ENCODE peak calls at places on chromosomes 13 and 19, in nine cellular contexts. N, G, V, Q, T, U, Z, S and M are unnamed samples.

GRCh38 chr13:110944121-110944967 is 29.5 kb upstream of the ANKRD10 start:
- DNase-seq in Q (peak), U (no peak), V (no peak), T (peak), Z (peak), S (peak), N (no peak), G (peak), M (no peak)

GRCh38 chr13:101149735-101150380 is 266.4 kb downstream of the NALCN start:
- DNase-seq in Z (peak), Q (peak), N (no peak), V (no peak), G (no peak), U (no peak), S (peak), T (peak), M (no peak)

GRCh38 chr13:90746230-90746629 is 601.3 kb upstream of the MIR17HG start:
- DNase-seq in T (no peak), U (no peak), S (no peak), G (no peak), Z (no peak), V (no peak), Q (peak), N (no peak), M (no peak)

GRCh38 chr19:38910488-38910887 is 1.5 kb downstream of the CCER2 start:
- DNase-seq in G (no peak), Z (no peak), Q (no peak), N (no peak), U (no peak), T (no peak), S (no peak), V (no peak), M (no peak)

GRCh38 chr13:76293346-76293745 is 592.9 kb downstream of the KCTD12 start:
- DNase-seq in Q (no peak), S (peak), N (no peak), V (no peak), G (peak), T (no peak), Z (no peak), U (no peak), M (no peak)

GRCh38 chr13:93505104-93505952 is 278.7 kb downstream of the GPC6 start:
- DNase-seq in V (no peak), U (no peak), N (no peak), S (no peak), T (no peak), G (no peak), Q (no peak), Z (no peak), M (no peak)

GRCh38 chr19:5358173-5358800 is 17.7 kb upstream of the PTPRS start:
- DNase-seq in U (no peak), G (no peak), Q (peak), N (no peak), V (no peak), Z (no peak), S (no peak), T (no peak), M (no peak)

GRCh38 chr19:3537101-3537437 is 1.9 kb upstream of the TEKTIP1 start:
- DNase-seq in Q (no peak), U (no peak), S (no peak), G (no peak), T (no peak), N (no peak), Z (no peak), V (no peak), M (no peak)

GRCh38 chr13:36530050-36530789 is 97.9 kb downstream of the CCNA1 start:
- DNase-seq in G (peak), S (no peak), Q (no peak), U (no peak), T (no peak), Z (no peak), V (no peak), N (no peak), M (no peak)

GRCh38 chr19:40691421-40692211 is 1.2 kb upstream of the NUMBL start:
- DNase-seq in U (no peak), V (no peak), Q (peak), S (no peak), G (no peak), Z (peak), N (no peak), T (peak), M (no peak)

GRCh38 chr19:51138549-51138979 is 3.5 kb upstream of the SIGLEC7 start:
- DNase-seq in Z (no peak), V (peak), T (peak), Q (no peak), U (no peak), S (no peak), N (no peak), G (no peak), M (no peak)

GRCh38 chr19:558770-559439 is 13.5 kb upstream of the BSG start:
- DNase-seq in S (no peak), V (no peak), G (no peak), N (no peak), U (no peak), T (no peak), Q (no peak), Z (no peak), M (no peak)

GRCh38 chr13:113897161-113897560 is 33.3 kb upstream of the GAS6 start:
- DNase-seq in S (peak), U (no peak), G (peak), V (no peak), N (no peak), Z (peak), Q (no peak), T (no peak), M (no peak)

GRCh38 chr13:101579291-101579802 is 126.9 kb downstream of the ITGBL1 start:
- DNase-seq in Q (no peak), V (no peak), S (no peak), U (no peak), N (no peak), G (peak), T (no peak), Z (no peak), M (no peak)

GRCh38 chr19:55383789-55384575 is at the start of gene TMEM238:
- DNase-seq in S (no peak), U (peak), N (peak), Z (peak), V (peak), Q (peak), G (no peak), T (peak), M (no peak)

GRCh38 chr19:10105241-10106099 is 692 bp upstream of the PPAN start:
- DNase-seq in U (no peak), V (no peak), T (no peak), G (no peak), N (no peak), Q (no peak), Z (no peak), S (no peak), M (no peak)

GRCh38 chr13:46546084-46546786 is 6.7 kb upstream of the LRCH1 start:
- DNase-seq in Z (no peak), U (no peak), V (no peak), N (no peak), G (no peak), S (no peak), Q (no peak), T (no peak), M (no peak)

GRCh38 chr13:40445557-40445990 is 220.9 kb downstream of the FOXO1 start:
- DNase-seq in U (peak), G (peak), N (no peak), Q (peak), Z (no peak), S (no peak), T (peak), V (no peak), M (no peak)

DNA sequence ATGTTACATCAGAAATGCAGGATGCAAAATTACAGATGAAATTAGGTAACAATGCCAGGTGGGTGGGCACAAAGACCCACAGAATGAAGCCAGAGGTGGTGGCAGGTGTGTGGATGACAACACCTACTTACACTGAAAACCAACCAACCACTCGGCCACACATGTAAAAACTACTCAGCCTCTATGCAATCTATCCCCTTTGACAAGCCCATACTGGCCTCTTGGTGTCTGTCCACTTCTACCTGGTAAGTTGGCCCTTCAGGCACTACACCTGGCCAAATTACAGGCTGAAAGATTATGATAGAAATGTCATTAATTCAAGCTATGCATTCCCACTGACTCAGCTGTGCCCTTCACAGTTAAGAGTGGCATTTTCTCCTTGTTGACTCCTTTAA is 50.0 kb downstream of the BRD4 start:
- DNase-seq in Q (no peak), T (no peak), Z (no peak), U (no peak), N (no peak), V (no peak), G (no peak), S (no peak), M (no peak)
- TF ChIP-seq CTCF in Q (no peak), T (no peak), Z (no peak), U (no peak), N (no peak), V (no peak), G (no peak), S (no peak), M (no peak)

DNA sequence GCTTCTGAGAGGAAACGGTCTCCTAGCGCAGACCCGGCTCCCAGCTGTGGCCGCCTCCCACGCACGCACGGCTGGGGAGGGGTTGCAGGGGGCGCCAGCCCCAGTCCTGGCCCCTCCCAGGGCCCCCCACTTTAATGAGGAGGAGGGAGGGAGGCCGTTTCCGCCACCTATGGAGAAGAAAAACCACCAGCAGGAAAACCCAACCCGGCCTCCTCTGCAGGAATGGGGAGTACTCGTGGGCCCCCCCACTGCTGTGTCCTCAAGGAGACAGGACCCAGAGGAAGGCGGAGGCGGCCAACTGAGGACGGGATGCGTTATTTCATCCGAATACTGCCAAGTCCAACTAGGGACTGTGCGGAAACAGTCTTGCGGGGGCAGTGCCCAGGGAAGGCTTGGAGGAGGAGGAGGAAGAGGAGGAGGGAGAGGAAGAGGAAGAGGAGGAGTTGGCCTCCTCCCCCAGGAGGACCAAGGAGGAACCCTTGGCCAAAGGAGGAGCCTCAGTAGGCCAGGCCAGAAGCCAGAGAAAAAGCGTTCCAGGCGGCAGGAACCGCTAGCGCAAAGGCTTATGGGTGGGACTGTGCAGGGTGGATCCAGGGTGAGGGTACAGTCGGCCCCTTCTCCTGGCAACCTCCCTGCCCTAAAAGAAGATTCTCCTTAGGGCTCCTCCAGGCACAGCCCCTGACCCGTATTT is 3.9 kb upstream of the SSBP4 start:
- DNase-seq in N (peak), V (peak), S (no peak), U (no peak), Q (no peak), G (no peak), T (peak), Z (no peak), M (no peak)
- TF ChIP-seq CTCF in N (no peak), V (no peak), S (no peak), U (no peak), Q (no peak), G (no peak), T (no peak), Z (no peak), M (no peak)

DNA sequence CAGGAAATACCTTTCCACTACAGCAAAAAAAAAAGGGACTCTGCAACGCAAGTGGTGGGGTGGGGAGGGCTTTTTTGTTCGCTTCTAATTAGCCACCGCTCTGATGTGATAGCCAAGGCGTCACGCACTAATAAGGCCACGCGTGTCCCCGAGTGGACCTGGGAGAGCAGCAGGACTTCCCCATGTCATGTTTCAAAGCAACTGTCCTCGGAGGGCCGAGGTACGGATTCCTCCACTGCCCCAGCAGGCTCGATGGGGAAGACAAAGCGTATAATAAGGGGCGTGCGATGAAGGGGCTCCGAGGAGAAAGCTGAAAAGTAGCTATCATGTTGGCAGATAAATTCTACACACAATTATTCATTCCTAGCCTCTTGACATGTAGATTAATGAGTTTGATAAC is 179.7 kb upstream of the ZNF507 start:
- DNase-seq in G (no peak), Q (no peak), T (no peak), V (no peak), U (no peak), Z (no peak), S (no peak), N (no peak), M (no peak)
- TF ChIP-seq CTCF in G (no peak), Q (no peak), T (no peak), V (no peak), U (no peak), Z (no peak), S (no peak), N (no peak), M (no peak)

GRCh38 chr13:32001769-32002168 is 29.8 kb upstream of the FRY start:
- DNase-seq in S (no peak), G (no peak), Q (no peak), T (peak), U (no peak), Z (no peak), N (no peak), V (no peak), M (no peak)

GRCh38 chr13:31997641-31998040 is 33.9 kb upstream of the FRY start:
- DNase-seq in T (no peak), V (no peak), G (no peak), Z (no peak), S (no peak), U (no peak), N (no peak), Q (no peak), M (no peak)

GRCh38 chr13:32001392-32001768 is 30.2 kb upstream of the FRY start:
- DNase-seq in Z (peak), N (no peak), U (no peak), T (peak), V (no peak), S (no peak), G (no peak), Q (peak), M (no peak)

GRCh38 chr13:31998131-31998530 is 33.4 kb upstream of the FRY start:
- DNase-seq in S (no peak), Q (peak), V (no peak), N (peak), Z (no peak), T (no peak), G (no peak), U (no peak), M (no peak)

DNA sequence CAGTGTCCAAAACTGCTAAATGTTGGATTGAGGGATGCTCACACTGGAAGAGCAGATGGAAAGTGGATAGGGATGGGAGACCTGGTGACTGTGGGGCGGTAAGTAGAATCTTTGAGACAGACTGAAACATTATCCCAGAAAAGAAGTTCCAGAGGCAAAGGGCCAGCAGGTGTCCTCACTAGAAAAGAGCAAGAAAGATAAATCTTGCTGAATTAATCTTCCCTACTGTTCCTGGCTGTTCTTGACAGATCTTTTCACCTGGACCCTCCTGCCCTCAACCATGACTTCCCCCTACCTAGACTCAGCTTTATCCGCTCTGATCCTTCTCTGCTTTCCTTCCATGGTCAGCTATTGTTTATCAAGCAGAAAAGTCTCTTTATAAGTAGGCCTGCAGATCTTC is 35.0 kb upstream of the FRY start:
- DNase-seq in S (no peak), Q (no peak), U (no peak), N (no peak), Z (no peak), T (no peak), V (no peak), G (no peak), M (no peak)
- TF ChIP-seq CTCF in S (no peak), Q (no peak), U (no peak), N (no peak), Z (no peak), T (no peak), V (no peak), G (no peak), M (no peak)

GRCh38 chr19:13152854-13153626 is 2.8 kb downstream of the IER2 start:
- DNase-seq in Z (peak), N (peak), U (peak), T (peak), S (peak), Q (peak), G (no peak), V (peak), M (peak)
- TF ChIP-seq CTCF in Z (no peak), N (no peak), U (no peak), T (no peak), S (peak), Q (no peak), G (no peak), V (no peak), M (peak)

GRCh38 chr19:13427273-13428051 is 78.8 kb downstream of the CACNA1A start:
- DNase-seq in Z (no peak), S (no peak), N (no peak), Q (no peak), T (no peak), G (no peak), U (no peak), V (no peak), M (no peak)

GRCh38 chr19:13436352-13436751 is 69.9 kb downstream of the CACNA1A start:
- DNase-seq in V (no peak), S (no peak), Z (no peak), G (no peak), T (no peak), N (no peak), Q (no peak), U (no peak), M (no peak)

GRCh38 chr19:13429563-13429962 is 76.7 kb downstream of the CACNA1A start:
- DNase-seq in N (no peak), G (no peak), Z (no peak), Q (no peak), T (no peak), V (no peak), U (no peak), S (no peak), M (no peak)

GRCh38 chr19:13428352-13428751 is 77.9 kb downstream of the CACNA1A start:
- DNase-seq in T (peak), U (no peak), S (peak), G (no peak), V (no peak), N (no peak), Z (no peak), Q (peak), M (peak)

GRCh38 chr19:13430790-13431582 is 75.3 kb downstream of the CACNA1A start:
- DNase-seq in T (peak), N (peak), Q (peak), V (no peak), S (peak), G (no peak), Z (peak), U (peak), M (peak)
- TF ChIP-seq CTCF in T (peak), N (peak), Q (peak), V (no peak), S (peak), G (peak), Z (peak), U (no peak), M (peak)

GRCh38 chr13:43026262-43026661 is 2.9 kb downstream of the DNAJC15 start:
- DNase-seq in V (no peak), Z (no peak), U (no peak), S (no peak), T (peak), G (no peak), N (no peak), Q (no peak), M (no peak)

GRCh38 chr13:43021926-43022670 is 1.3 kb upstream of the DNAJC15 start:
- DNase-seq in N (no peak), U (no peak), V (no peak), Z (no peak), Q (no peak), G (no peak), S (no peak), T (no peak), M (no peak)

GRCh38 chr13:43019811-43020210 is 3.6 kb upstream of the DNAJC15 start:
- DNase-seq in G (no peak), V (no peak), Q (no peak), Z (no peak), U (no peak), S (no peak), N (no peak), T (no peak), M (no peak)

GRCh38 chr13:43020794-43021193 is 2.6 kb upstream of the DNAJC15 start:
- DNase-seq in N (no peak), Q (no peak), G (no peak), U (no peak), S (no peak), V (no peak), T (no peak), Z (no peak), M (no peak)

GRCh38 chr13:43023244-43023931 is at the start of gene DNAJC15:
- DNase-seq in S (peak), U (peak), Q (peak), V (peak), N (peak), T (peak), G (no peak), Z (no peak), M (peak)
- TF ChIP-seq CTCF in S (no peak), U (no peak), Q (no peak), V (no peak), N (no peak), T (no peak), G (peak), Z (no peak), M (no peak)

GRCh38 chr13:57557979-57558529 is 73.5 kb upstream of the PCDH17 start:
- DNase-seq in G (no peak), U (no peak), S (no peak), N (no peak), V (no peak), Q (peak), Z (no peak), T (peak), M (no peak)
- TF ChIP-seq CTCF in G (peak), U (no peak), S (no peak), N (no peak), V (no peak), Q (peak), Z (no peak), T (no peak), M (peak)

GRCh38 chr19:48445256-48445605 is 552 bp upstream of the GRWD1 start:
- DNase-seq in V (no peak), T (peak), U (no peak), Z (peak), S (peak), G (peak), N (no peak), Q (peak), M (no peak)
- TF ChIP-seq CTCF in V (peak), T (peak), U (no peak), Z (peak), S (peak), G (peak), N (peak), Q (peak), M (peak)